ENCODE peak calls at places on chromosomes 12 and 14, in ten cellular contexts. P is kidney, W is GM06990, J is upper lobe of left lung, B is cardiac septum, Y is mucosa of descending colon, Q is NCI-H1694, Z is HEK293T, M is activated T-cell treated with anti-CD3 and anti-CD28 coated beads for 1 hour, R is HTR-8/SVneo. C is an unnamed sample.
A peak's percentile ranks its signal among the peaks of the same experiment; 100 is the strongest.

GRCh38 chr12:46771268-46771837 is 54.4 kb downstream of the SLC38A4 start:
- DNase-seq in Q (no peak), J (no peak), Y (no peak), P (no peak), W (no peak), B (no peak), M (no peak), Z (no peak), R (no peak), C (no peak)

GRCh38 chr12:116339062-116339461 is 61.6 kb upstream of the MED13L start:
- DNase-seq in W (no peak), R (no peak), Y (no peak), M (no peak), P (no peak), Q (no peak), B (no peak), Z (no peak), J (peak; percentile 70), C (no peak)

GRCh38 chr12:92629349-92630065 is 73.3 kb upstream of the PLEKHG7 start:
- DNase-seq in W (no peak), J (no peak), M (no peak), Y (no peak), R (no peak), P (peak; percentile 64), Z (peak; percentile 10), B (no peak), Q (no peak), C (no peak)

GRCh38 chr14:78291958-78292357 is 121.8 kb downstream of the NRXN3 start:
- DNase-seq in J (no peak), M (no peak), Q (no peak), B (no peak), W (no peak), Y (no peak), Z (no peak), R (no peak), P (no peak), C (no peak)

GRCh38 chr12:53543539-53543938 is 36.3 kb upstream of the NPFF start:
- DNase-seq in W (no peak), R (peak; percentile 58), M (peak; percentile 12), Y (no peak), Q (peak; percentile 28), P (no peak), Z (peak; percentile 72), J (peak; percentile 55), B (no peak), C (peak; percentile 73)

GRCh38 chr14:72549026-72549425 is 344.9 kb downstream of the DPF3 start:
- DNase-seq in B (peak; percentile 31), R (no peak), Q (no peak), M (no peak), W (no peak), Z (no peak), J (no peak), Y (no peak), P (no peak), C (no peak)

GRCh38 chr12:45050331-45050750 is 558 bp downstream of the DBX2 start:
- DNase-seq in P (peak; percentile 45), M (no peak), R (no peak), B (no peak), Y (no peak), J (no peak), Z (no peak), W (peak; percentile 13), Q (no peak), C (no peak)

GRCh38 chr14:102097441-102098135 is 10.7 kb upstream of the HSP90AA1 start:
- DNase-seq in R (no peak), Z (no peak), Y (no peak), M (no peak), B (no peak), Q (no peak), W (no peak), J (no peak), P (no peak), C (no peak)

GRCh38 chr12:65602579-65603295 is 221.5 kb upstream of the HMGA2 start:
- DNase-seq in Y (peak; percentile 61), M (no peak), W (peak; percentile 3), Q (no peak), P (peak; percentile 77), J (peak; percentile 81), B (peak; percentile 86), R (peak; percentile 81), Z (peak; percentile 80), C (peak; percentile 97)

GRCh38 chr12:1629338-1630080 is 478 bp downstream of the WNT5B start:
- DNase-seq in J (no peak), Q (no peak), Y (no peak), Z (no peak), M (no peak), W (peak; percentile 44), B (no peak), R (no peak), P (no peak), C (no peak)

C was measured in MCF 10A.